ENCODE peak calls at places on chromosomes 1 and 21, in eight cellular contexts. B, I, K, A, V, X, J and C are unnamed samples.

GRCh38 chr1:187203257-187203656 is 374.5 kb downstream of the PLA2G4A start:
- DNase-seq in J (no peak), V (peak; percentile 12), A (no peak), X (peak; percentile 57), K (peak; percentile 63), B (no peak), I (peak; percentile 26), C (no peak)

GRCh38 chr1:39003787-39004186 is 12.7 kb downstream of the AKIRIN1 start:
- DNase-seq in B (no peak), V (no peak), X (no peak), A (no peak), I (no peak), J (peak; percentile 30), K (peak; percentile 36), C (no peak)

GRCh38 chr1:91557039-91557690 is 56.5 kb downstream of the CDC7 start:
- DNase-seq in I (no peak), X (no peak), B (no peak), J (peak; percentile 27), V (no peak), K (peak; percentile 37), A (no peak), C (no peak)

GRCh38 chr21:28781602-28782274 is 210.9 kb downstream of the LTN1 start:
- DNase-seq in J (peak; percentile 61), I (peak; percentile 31), A (peak; percentile 28), X (no peak), V (no peak), K (no peak), B (no peak), C (no peak)

GRCh38 chr1:200883118-200883517 is 10.3 kb downstream of the GPR25 start:
- DNase-seq in A (no peak), X (peak; percentile 11), J (no peak), V (no peak), B (no peak), I (no peak), K (no peak), C (no peak)

GRCh38 chr1:40732756-40733301 is 41.3 kb downstream of the NFYC start:
- DNase-seq in I (no peak), X (no peak), J (no peak), V (peak; percentile 11), A (no peak), K (peak; percentile 24), B (no peak), C (no peak)

GRCh38 chr1:111366256-111366655 is 61.3 kb downstream of the OVGP1 start:
- DNase-seq in J (peak; percentile 33), B (no peak), K (peak; percentile 8), X (no peak), A (no peak), I (no peak), V (peak; percentile 36), C (no peak)

GRCh38 chr21:35476616-35477395 is 427.7 kb upstream of the RUNX1 start:
- DNase-seq in J (peak; percentile 73), K (peak; percentile 68), I (no peak), X (no peak), B (no peak), A (no peak), V (peak; percentile 8), C (no peak)

GRCh38 chr1:30413111-30413440 is 310.3 kb downstream of the MATN1 start:
- DNase-seq in A (no peak), I (no peak), K (no peak), J (no peak), V (no peak), B (no peak), X (peak; percentile 1), C (no peak)

GRCh38 chr1:225319951-225320350 is 107.9 kb downstream of the LBR start:
- DNase-seq in V (no peak), B (no peak), X (no peak), K (no peak), A (peak; percentile 14), I (no peak), J (no peak), C (no peak)

GRCh38 chr1:35499230-35499629 is 58.0 kb downstream of the KIAA0319L start:
- DNase-seq in A (no peak), V (no peak), K (no peak), J (no peak), X (no peak), B (no peak), I (no peak), C (no peak)

GRCh38 chr1:230940848-230941247 is 37.8 kb downstream of the TTC13 start:
- DNase-seq in V (no peak), X (no peak), J (peak; percentile 34), K (peak; percentile 30), B (no peak), A (no peak), I (no peak), C (no peak)

GRCh38 chr1:81406292-81406691 is 394.4 kb upstream of the ADGRL2 start:
- DNase-seq in J (no peak), B (no peak), A (no peak), X (no peak), K (no peak), V (no peak), I (no peak), C (no peak)

GRCh38 chr1:182185822-182186756 is 124.6 kb upstream of the ZNF648 start:
- DNase-seq in I (peak; percentile 95), X (no peak), J (peak; percentile 31), V (peak; percentile 93), A (no peak), B (no peak), K (peak; percentile 96), C (no peak)

GRCh38 chr1:230905733-230906132 is 37.4 kb upstream of the C1orf198 start:
- DNase-seq in X (no peak), A (no peak), I (no peak), J (peak; percentile 86), V (no peak), B (no peak), K (peak; percentile 72), C (no peak)

GRCh38 chr1:110165761-110166231 is 15.5 kb downstream of the SLC6A17 start:
- DNase-seq in J (no peak), K (no peak), I (no peak), B (no peak), X (no peak), A (no peak), V (no peak), C (no peak)

GRCh38 chr1:47997289-47998200 is at the start of gene TRABD2B:
- DNase-seq in X (peak; percentile 82), V (peak; percentile 47), A (peak; percentile 53), J (peak; percentile 60), K (peak; percentile 8), I (peak; percentile 85), B (peak; percentile 80), C (no peak)

GRCh38 chr1:232767381-232768074 is 37.7 kb upstream of the MAP10 start:
- DNase-seq in B (peak; percentile 49), A (peak; percentile 90), I (peak; percentile 79), X (peak; percentile 83), K (peak; percentile 87), V (peak; percentile 66), J (peak; percentile 72), C (peak; percentile 70)

GRCh38 chr1:89085781-89086180 is 20.8 kb upstream of the GBP1 start:
- DNase-seq in A (peak; percentile 58), K (no peak), B (no peak), V (no peak), J (peak; percentile 64), X (peak; percentile 63), I (no peak), C (no peak)
- TF ChIP-seq CTCF in A (peak; percentile 30), K (peak; percentile 68), B (peak; percentile 64), V (peak; percentile 65), J (peak; percentile 64), X (peak; percentile 73), I (peak; percentile 20), C (peak; percentile 74)

GRCh38 chr1:235328271-235329138 is at the start of gene GGPS1:
- DNase-seq in J (peak; percentile 100), X (peak; percentile 100), A (peak; percentile 99), K (peak; percentile 99), B (peak; percentile 98), I (peak; percentile 96), V (peak; percentile 99), C (peak; percentile 99)
- TF ChIP-seq CTCF in J (peak; percentile 26), X (no peak), A (peak; percentile 3), K (peak; percentile 14), B (no peak), I (no peak), V (no peak), C (peak; percentile 25)

DNA sequence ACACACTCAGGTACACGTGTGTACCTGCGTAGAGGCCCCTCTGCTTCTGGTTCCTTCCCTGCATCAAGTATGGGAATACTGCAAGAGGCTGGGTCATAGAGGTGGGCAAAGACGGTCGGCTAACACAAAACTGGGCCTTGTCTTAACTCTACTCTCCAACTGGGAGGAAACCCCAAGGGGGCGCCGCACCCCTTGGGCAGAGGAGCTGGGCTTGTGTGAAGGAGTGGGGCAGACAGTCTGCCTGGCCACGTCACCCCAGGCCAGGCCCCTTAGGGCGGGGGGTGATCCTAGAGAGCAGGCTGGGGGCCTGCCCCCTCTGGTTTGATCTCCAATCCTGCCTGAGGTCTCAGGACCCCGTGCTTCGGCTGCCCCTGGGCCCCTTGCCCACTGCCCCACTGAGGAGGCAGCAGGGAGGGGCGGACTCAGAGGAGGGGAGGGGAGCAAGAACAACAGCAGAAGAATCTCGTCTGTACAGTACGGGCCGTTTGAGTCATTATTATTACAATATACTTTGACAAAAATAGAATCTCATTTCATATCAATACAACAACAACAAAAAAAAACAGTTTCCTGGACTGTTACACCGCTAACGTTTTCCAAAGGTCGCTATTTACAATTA is 34.7 kb downstream of the MEF2D start:
- DNase-seq in I (no peak), X (no peak), K (no peak), B (no peak), A (peak; percentile 44), V (no peak), J (peak; percentile 51), C (no peak)
- TF ChIP-seq CTCF in I (no peak), X (no peak), K (no peak), B (no peak), A (peak; percentile 22), V (peak; percentile 49), J (peak; percentile 38), C (peak; percentile 13)

GRCh38 chr1:17119744-17120482 is 662 bp upstream of the PADI2 start:
- DNase-seq in B (peak; percentile 75), J (no peak), I (no peak), K (no peak), A (peak; percentile 93), V (no peak), X (no peak), C (peak; percentile 69)
- TF ChIP-seq CTCF in B (no peak), J (no peak), I (no peak), K (no peak), A (peak; percentile 18), V (no peak), X (no peak), C (no peak)

GRCh38 chr1:1665815-1666251 is 7.0 kb upstream of the CDK11B start:
- DNase-seq in A (peak; percentile 40), B (peak; percentile 55), J (no peak), K (no peak), V (no peak), X (no peak), I (no peak), C (no peak)
- TF ChIP-seq CTCF in A (peak; percentile 49), B (peak; percentile 46), J (peak; percentile 37), K (no peak), V (peak; percentile 51), X (peak; percentile 32), I (peak; percentile 48), C (peak; percentile 67)